ENCODE peak calls at places on chromosomes 12 and 14, in nine cellular contexts. N is SK-N-SH, Z is HCT116, Q is stomach, B is vagina, R is prostate gland, Y is breast epithelium, M is esophagus muscularis mucosa, F is sigmoid colon. S is an unnamed sample.

GRCh38 chr14:23632461-23633159 is 3.6 kb upstream of the DHRS2 start:
- DNase-seq in N (peak), Z (no peak), Q (no peak), B (no peak), R (no peak), Y (no peak), M (no peak), F (no peak), S (no peak)

GRCh38 chr12:11981174-11981733 is 89.5 kb upstream of the BCL2L14 start:
- DNase-seq in N (no peak), Z (no peak), Q (no peak), B (no peak), R (no peak), Y (no peak), M (no peak), F (no peak), S (no peak)

GRCh38 chr12:104677441-104678089 is 220.8 kb downstream of the CHST11 start:
- DNase-seq in N (no peak), Z (peak), Q (peak), B (no peak), R (peak), Y (no peak), M (no peak), F (no peak), S (no peak)

GRCh38 chr12:74365178-74365964 is 172.3 kb upstream of the ATXN7L3B start:
- DNase-seq in N (peak), Z (no peak), Q (no peak), B (no peak), R (no peak), Y (no peak), M (no peak), F (no peak), S (no peak)

GRCh38 chr14:23056956-23057756 is at the start of gene CDH24:
- DNase-seq in N (peak), Z (no peak), Q (peak), B (no peak), R (peak), Y (no peak), M (no peak), F (peak), S (no peak)

GRCh38 chr12:26698186-26698585 is 134.8 kb downstream of the ITPR2 start:
- DNase-seq in N (no peak), Z (no peak), Q (no peak), B (no peak), R (no peak), Y (no peak), M (no peak), F (no peak), S (no peak)

GRCh38 chr12:86257173-86257572 is 982 bp upstream of the MGAT4C start:
- DNase-seq in N (no peak), Z (no peak), Q (no peak), B (no peak), R (no peak), Y (no peak), M (no peak), F (no peak), S (no peak)

GRCh38 chr12:132842449-132843045 is 13.9 kb upstream of the GOLGA3 start:
- DNase-seq in N (no peak), Z (no peak), Q (no peak), B (no peak), R (no peak), Y (no peak), M (no peak), F (no peak), S (no peak)

GRCh38 chr14:54776361-54777001 is 126.1 kb downstream of the GCH1 start:
- DNase-seq in N (peak), Z (no peak), Q (no peak), B (no peak), R (no peak), Y (no peak), M (no peak), F (peak), S (no peak)

GRCh38 chr14:36807727-36808126 is 146.1 kb downstream of the PAX9 start:
- DNase-seq in N (no peak), Z (no peak), Q (no peak), B (no peak), R (no peak), Y (no peak), M (no peak), F (no peak), S (no peak)

GRCh38 chr14:38425324-38425976 is 169.6 kb upstream of the CLEC14A start:
- DNase-seq in N (no peak), Z (no peak), Q (no peak), B (no peak), R (no peak), Y (no peak), M (no peak), F (no peak), S (no peak)

GRCh38 chr12:114671664-114672476 is 12.1 kb downstream of the TBX3 start:
- DNase-seq in N (peak), Z (no peak), Q (no peak), B (no peak), R (no peak), Y (no peak), M (no peak), F (no peak), S (no peak)

GRCh38 chr14:50944647-50945413 is 547 bp upstream of the PYGL start:
- DNase-seq in N (no peak), Z (peak), Q (peak), B (no peak), R (peak), Y (peak), M (no peak), F (peak), S (no peak)

GRCh38 chr12:129325566-129325965 is 472.3 kb downstream of the GLT1D1 start:
- DNase-seq in N (no peak), Z (no peak), Q (no peak), B (no peak), R (no peak), Y (no peak), M (no peak), F (no peak), S (no peak)

GRCh38 chr12:64187370-64187769 is 34.7 kb downstream of the KICS2 start:
- DNase-seq in N (no peak), Z (no peak), Q (no peak), B (no peak), R (no peak), Y (no peak), M (no peak), F (no peak), S (no peak)

GRCh38 chr14:74085047-74085637 is 386 bp downstream of the LIN52 start:
- DNase-seq in N (peak), Z (no peak), Q (no peak), B (no peak), R (no peak), Y (no peak), M (no peak), F (no peak), S (peak)

GRCh38 chr14:66046035-66046434 is 440.1 kb upstream of the CCDC196 start:
- DNase-seq in N (no peak), Z (no peak), Q (no peak), B (no peak), R (no peak), Y (no peak), M (no peak), F (no peak), S (no peak)

GRCh38 chr14:76152333-76152681 is 585 bp downstream of the GPATCH2L start:
- DNase-seq in N (peak), Z (peak), Q (peak), B (no peak), R (peak), Y (peak), M (no peak), F (peak), S (no peak)

GRCh38 chr12:57864811-57865751 is 18.6 kb upstream of the CTDSP2 start:
- DNase-seq in N (no peak), Z (peak), Q (peak), B (no peak), R (peak), Y (peak), M (no peak), F (peak), S (peak)

GRCh38 chr12:2198088-2198501 is 145.3 kb downstream of the CACNA1C start:
- DNase-seq in N (no peak), Z (peak), Q (no peak), B (no peak), R (peak), Y (no peak), M (no peak), F (peak), S (peak)

GRCh38 chr12:120841525-120841924 is 62.6 kb downstream of the SPPL3 start:
- DNase-seq in N (no peak), Z (no peak), Q (no peak), B (no peak), R (no peak), Y (no peak), M (no peak), F (no peak), S (no peak)

GRCh38 chr12:52238206-52238840 is 5.3 kb downstream of the KRT7 start:
- DNase-seq in N (no peak), Z (no peak), Q (no peak), B (no peak), R (no peak), Y (peak), M (no peak), F (peak), S (no peak)

GRCh38 chr12:27367078-27367477 is 34.4 kb downstream of the BMAL2 start:
- DNase-seq in N (no peak), Z (no peak), Q (no peak), B (no peak), R (no peak), Y (no peak), M (no peak), F (no peak), S (no peak)

GRCh38 chr14:23348297-23348655 is 4.4 kb downstream of the SLC22A17 start:
- DNase-seq in N (no peak), Z (no peak), Q (no peak), B (no peak), R (no peak), Y (no peak), M (no peak), F (no peak), S (no peak)

GRCh38 chr12:132023658-132024057 is 73.9 kb downstream of the EP400 start:
- DNase-seq in N (no peak), Z (no peak), Q (no peak), B (no peak), R (no peak), Y (no peak), M (no peak), F (peak), S (no peak)

GRCh38 chr14:59391388-59391787 is 73.8 kb downstream of the GPR135 start:
- DNase-seq in N (no peak), Z (no peak), Q (no peak), B (no peak), R (no peak), Y (no peak), M (no peak), F (no peak), S (no peak)

GRCh38 chr14:21825147-21825743 is 151.6 kb upstream of the OR4E1 start:
- DNase-seq in N (peak), Z (peak), Q (no peak), B (no peak), R (no peak), Y (no peak), M (no peak), F (no peak), S (no peak)

GRCh38 chr12:52198454-52199215 is 6.8 kb upstream of the KRT80 start:
- DNase-seq in N (no peak), Z (no peak), Q (no peak), B (no peak), R (no peak), Y (no peak), M (no peak), F (no peak), S (no peak)

GRCh38 chr12:100453953-100454352 is 19.7 kb upstream of the NR1H4 start:
- DNase-seq in N (no peak), Z (no peak), Q (no peak), B (no peak), R (no peak), Y (no peak), M (no peak), F (no peak), S (no peak)

GRCh38 chr12:6699989-6700645 is 498 bp downstream of the PIANP start:
- DNase-seq in N (peak), Z (no peak), Q (no peak), B (no peak), R (no peak), Y (no peak), M (no peak), F (peak), S (peak)

GRCh38 chr14:32785585-32785984 is 153.1 kb upstream of the NPAS3 start:
- DNase-seq in N (no peak), Z (no peak), Q (no peak), B (no peak), R (no peak), Y (no peak), M (no peak), F (no peak), S (no peak)
- TF ChIP-seq POLR2AphosphoS5 in N (no peak), Z (no peak), Q (no peak), B (no peak), R (no peak), Y (no peak), M (no peak), F (no peak), S (no peak)

DNA sequence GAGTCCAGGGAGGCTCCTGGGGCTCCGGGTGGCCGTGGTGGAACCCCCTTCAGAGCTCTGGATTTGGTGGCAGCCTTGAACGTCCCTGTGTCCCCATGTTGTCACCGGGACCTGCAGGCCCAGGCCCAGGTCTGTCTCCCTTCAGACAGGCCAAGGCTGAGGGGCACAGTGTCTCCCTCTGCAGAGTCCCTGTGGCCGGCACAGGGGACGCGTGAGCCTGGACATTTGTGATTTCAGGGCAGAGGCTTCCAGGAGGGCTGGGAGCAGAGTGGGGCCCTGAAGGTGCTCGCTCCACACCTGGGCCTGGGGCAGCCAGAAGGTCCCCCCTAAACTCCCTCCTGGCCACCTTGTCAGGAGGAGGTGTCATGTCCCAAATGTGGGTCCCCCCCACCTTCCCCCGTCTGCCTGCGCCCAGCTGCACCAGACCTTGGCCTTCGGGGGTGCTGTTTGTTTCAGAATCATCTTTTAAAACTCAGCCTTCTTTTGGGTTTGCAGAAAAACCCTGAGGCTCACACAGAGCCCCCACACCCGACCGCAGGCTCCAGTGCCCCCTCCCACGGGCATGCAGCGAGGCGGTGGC is 47.6 kb downstream of the KIF26A start:
- DNase-seq in N (no peak), Z (no peak), Q (no peak), B (no peak), R (no peak), Y (no peak), M (no peak), F (no peak), S (no peak)
- H3K4me3 ChIP-seq in N (no peak), Z (no peak), Q (no peak), B (no peak), R (no peak), Y (no peak), M (no peak), F (no peak), S (no peak)

DNA sequence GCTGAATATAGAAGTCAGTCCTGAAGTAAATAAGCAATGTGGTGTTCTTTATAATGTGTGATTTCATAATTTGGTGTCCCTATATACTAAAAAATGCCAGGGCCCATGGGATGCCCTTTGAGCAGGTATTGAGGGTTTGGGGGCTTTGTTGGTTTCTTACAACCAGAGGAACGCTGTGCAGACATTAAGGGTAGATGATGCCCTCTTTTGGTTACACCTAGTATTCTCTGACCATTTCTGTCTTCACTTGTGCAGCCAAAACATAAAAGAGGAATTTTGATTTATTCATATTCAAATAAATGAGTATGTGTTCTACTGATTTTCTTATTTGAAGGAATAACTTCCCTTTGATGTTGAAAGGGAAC is 3.0 kb downstream of the LGR5 start:
- DNase-seq in N (no peak), Z (no peak), Q (no peak), B (no peak), R (no peak), Y (no peak), M (no peak), F (no peak), S (no peak)
- TF ChIP-seq POLR2AphosphoS5 in N (no peak), Z (no peak), Q (no peak), B (no peak), R (no peak), Y (no peak), M (no peak), F (no peak), S (no peak)

GRCh38 chr12:49342914-49343731 is 3.6 kb upstream of the DNAJC22 start:
- DNase-seq in N (no peak), Z (no peak), Q (peak), B (no peak), R (no peak), Y (no peak), M (no peak), F (peak), S (no peak)
- H3K4me3 ChIP-seq in N (peak), Z (peak), Q (peak), B (peak), R (no peak), Y (no peak), M (peak), F (no peak), S (peak)

DNA sequence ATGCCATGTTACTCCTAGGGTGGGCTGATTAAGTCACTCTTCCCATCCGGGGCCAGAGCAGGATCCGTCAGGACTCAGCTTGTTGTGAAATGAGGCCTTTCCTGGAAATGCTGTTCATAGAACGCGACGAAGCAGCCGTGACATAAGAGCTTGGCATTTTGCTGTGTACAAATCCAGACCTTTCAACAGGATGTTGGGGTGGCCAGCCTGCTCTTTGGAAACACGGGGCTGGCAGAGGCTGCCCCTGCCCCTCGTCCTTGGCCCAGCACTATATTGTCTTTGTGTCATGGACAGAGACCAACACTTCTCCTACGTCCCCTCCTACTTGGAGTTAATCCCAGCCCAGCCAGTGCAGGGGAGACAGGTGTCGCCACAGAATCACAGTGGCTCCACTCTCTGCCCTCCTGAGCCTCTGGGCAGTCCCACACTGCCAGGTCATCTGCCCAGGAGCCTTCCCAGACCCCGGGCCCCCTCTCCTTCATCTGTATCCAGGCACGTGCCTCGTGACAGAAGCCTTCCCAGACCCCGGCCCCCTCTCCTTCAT is 18.6 kb upstream of the EIF5 start:
- DNase-seq in N (no peak), Z (no peak), Q (no peak), B (no peak), R (peak), Y (no peak), M (no peak), F (no peak), S (no peak)
- TF ChIP-seq POLR2AphosphoS5 in N (no peak), Z (no peak), Q (no peak), B (no peak), R (peak), Y (peak), M (no peak), F (no peak), S (no peak)

GRCh38 chr14:92263681-92264080 is 59.3 kb upstream of the SLC24A4 start:
- DNase-seq in N (no peak), Z (no peak), Q (no peak), B (no peak), R (no peak), Y (no peak), M (no peak), F (no peak), S (no peak)

GRCh38 chr14:92266216-92266615 is 56.7 kb upstream of the SLC24A4 start:
- DNase-seq in N (no peak), Z (no peak), Q (no peak), B (no peak), R (no peak), Y (no peak), M (no peak), F (no peak), S (no peak)
- H3K4me3 ChIP-seq in N (peak), Z (no peak), Q (no peak), B (no peak), R (no peak), Y (no peak), M (no peak), F (no peak), S (no peak)

S was measured in H1.